ENCODE peak calls at places on chromosomes 4 and X, in six cellular contexts. One of them, this sample, is unnamed. For H3K4me1 and H3K27me3, the result is how much of the 10 kb centered on the place peaks cover.

GRCh38 chr4:106315476-106315967 is 487 bp downstream of the TBCK start:
- DNase-seq in SK-N-SH: no peak
- DNase-seq in upper lobe of left lung: no peak
- DNase-seq in H1: no peak
- DNase-seq in stomach: no peak
- DNase-seq in sigmoid colon: no peak
- DNase-seq in this sample: peak

GRCh38 chr4:163251204-163251603 is 81.2 kb downstream of the NPY1R start:
- DNase-seq in H1: no peak
- DNase-seq in upper lobe of left lung: no peak
- DNase-seq in stomach: no peak
- DNase-seq in SK-N-SH: peak
- DNase-seq in sigmoid colon: no peak
- DNase-seq in this sample: no peak

GRCh38 chr4:88737304-88738015 is 39.8 kb upstream of the NAP1L5 start:
- DNase-seq in H1: no peak
- DNase-seq in SK-N-SH: no peak
- DNase-seq in stomach: peak
- DNase-seq in sigmoid colon: peak
- DNase-seq in upper lobe of left lung: peak
- DNase-seq in this sample: peak

GRCh38 chr4:76738081-76738931 is 159.6 kb downstream of the SOWAHB start:
- DNase-seq in upper lobe of left lung: no peak
- DNase-seq in sigmoid colon: peak
- DNase-seq in stomach: no peak
- DNase-seq in SK-N-SH: no peak
- DNase-seq in H1: no peak
- DNase-seq in this sample: no peak

GRCh38 chr4:151484396-151485102 is 75.6 kb downstream of the FHIP1A start:
- DNase-seq in sigmoid colon: no peak
- DNase-seq in stomach: no peak
- DNase-seq in SK-N-SH: no peak
- DNase-seq in upper lobe of left lung: no peak
- DNase-seq in H1: peak
- DNase-seq in this sample: no peak

GRCh38 chrX:129698150-129698549 is 40.6 kb upstream of the XPNPEP2 start:
- DNase-seq in sigmoid colon: no peak
- DNase-seq in SK-N-SH: no peak
- DNase-seq in H1: no peak
- DNase-seq in upper lobe of left lung: no peak
- DNase-seq in stomach: no peak
- DNase-seq in this sample: no peak

GRCh38 chr4:121034010-121034409 is 38.3 kb downstream of the NDNF start:
- DNase-seq in H1: no peak
- DNase-seq in stomach: no peak
- DNase-seq in SK-N-SH: no peak
- DNase-seq in upper lobe of left lung: no peak
- DNase-seq in sigmoid colon: no peak
- DNase-seq in this sample: no peak

GRCh38 chr4:187504974-187505797 is 490.4 kb upstream of the ZFP42 start:
- DNase-seq in stomach: no peak
- DNase-seq in sigmoid colon: no peak
- DNase-seq in H1: no peak
- DNase-seq in SK-N-SH: no peak
- DNase-seq in upper lobe of left lung: no peak
- DNase-seq in this sample: no peak

GRCh38 chr4:137387924-137388323 is 144.4 kb downstream of the PCDH18 start:
- DNase-seq in H1: no peak
- DNase-seq in stomach: no peak
- DNase-seq in upper lobe of left lung: no peak
- DNase-seq in SK-N-SH: no peak
- DNase-seq in sigmoid colon: no peak
- DNase-seq in this sample: no peak

GRCh38 chr4:182124359-182124758 is 118.8 kb upstream of the TENM3 start:
- DNase-seq in H1: no peak
- DNase-seq in SK-N-SH: no peak
- DNase-seq in stomach: no peak
- DNase-seq in upper lobe of left lung: no peak
- DNase-seq in sigmoid colon: no peak
- DNase-seq in this sample: no peak

GRCh38 chr4:4947721-4948120 is 71.5 kb downstream of the CYTL1 start:
- DNase-seq in SK-N-SH: no peak
- DNase-seq in sigmoid colon: no peak
- DNase-seq in H1: no peak
- DNase-seq in upper lobe of left lung: no peak
- DNase-seq in stomach: no peak
- DNase-seq in this sample: no peak

GRCh38 chrX:72126048-72126415 is 5.7 kb downstream of the RTL5 start:
- DNase-seq in sigmoid colon: no peak
- DNase-seq in stomach: no peak
- DNase-seq in H1: no peak
- DNase-seq in upper lobe of left lung: peak
- DNase-seq in SK-N-SH: peak
- DNase-seq in this sample: peak

GRCh38 chrX:2894885-2895292 is 34.2 kb downstream of the ARSD start:
- DNase-seq in sigmoid colon: peak
- DNase-seq in stomach: peak
- DNase-seq in SK-N-SH: peak
- DNase-seq in H1: no peak
- DNase-seq in upper lobe of left lung: peak
- DNase-seq in this sample: no peak

GRCh38 chrX:110836982-110837381 is 41.4 kb upstream of the CHRDL1 start:
- DNase-seq in SK-N-SH: peak
- DNase-seq in upper lobe of left lung: no peak
- DNase-seq in stomach: no peak
- DNase-seq in sigmoid colon: no peak
- DNase-seq in H1: no peak
- DNase-seq in this sample: no peak

GRCh38 chr4:112127048-112127637 is 18.1 kb upstream of the FAM241A start:
- DNase-seq in sigmoid colon: no peak
- DNase-seq in upper lobe of left lung: no peak
- DNase-seq in H1: no peak
- DNase-seq in stomach: no peak
- DNase-seq in SK-N-SH: no peak
- DNase-seq in this sample: no peak

GRCh38 chr4:148442830-148443549 is 776 bp upstream of the NR3C2 start:
- DNase-seq in SK-N-SH: peak
- DNase-seq in H1: no peak
- DNase-seq in sigmoid colon: peak
- DNase-seq in upper lobe of left lung: no peak
- DNase-seq in stomach: no peak
- DNase-seq in this sample: no peak

GRCh38 chr4:109702950-109703663 is at the start of gene CASP6:
- DNase-seq in sigmoid colon: peak
- DNase-seq in SK-N-SH: peak
- DNase-seq in stomach: peak
- DNase-seq in H1: peak
- DNase-seq in upper lobe of left lung: peak
- DNase-seq in this sample: peak

GRCh38 chrX:17038681-17039161 is 92.3 kb downstream of the REPS2 start:
- DNase-seq in sigmoid colon: peak
- DNase-seq in stomach: no peak
- DNase-seq in upper lobe of left lung: peak
- DNase-seq in H1: no peak
- DNase-seq in SK-N-SH: peak
- DNase-seq in this sample: no peak

GRCh38 chr4:183905593-183906485 is 732 bp downstream of the STOX2 start:
- DNase-seq in stomach: peak
- DNase-seq in SK-N-SH: peak
- DNase-seq in H1: peak
- DNase-seq in sigmoid colon: no peak
- DNase-seq in upper lobe of left lung: peak
- DNase-seq in this sample: no peak

GRCh38 chr4:181761130-181761529 is 482.1 kb upstream of the TENM3 start:
- DNase-seq in SK-N-SH: no peak
- DNase-seq in H1: no peak
- DNase-seq in upper lobe of left lung: no peak
- DNase-seq in sigmoid colon: no peak
- DNase-seq in stomach: no peak
- DNase-seq in this sample: no peak

GRCh38 chrX:45756562-45756961 is 555.9 kb upstream of the DIPK2B start:
- DNase-seq in H1: no peak
- DNase-seq in stomach: no peak
- DNase-seq in sigmoid colon: no peak
- DNase-seq in upper lobe of left lung: no peak
- DNase-seq in SK-N-SH: no peak
- DNase-seq in this sample: no peak
- TF ChIP-seq POLR2AphosphoS5 in H1: no peak
- TF ChIP-seq POLR2AphosphoS5 in stomach: no peak
- TF ChIP-seq POLR2AphosphoS5 in sigmoid colon: no peak
- TF ChIP-seq POLR2AphosphoS5 in upper lobe of left lung: no peak
- TF ChIP-seq POLR2AphosphoS5 in SK-N-SH: no peak
- TF ChIP-seq POLR2AphosphoS5 in this sample: no peak

DNA sequence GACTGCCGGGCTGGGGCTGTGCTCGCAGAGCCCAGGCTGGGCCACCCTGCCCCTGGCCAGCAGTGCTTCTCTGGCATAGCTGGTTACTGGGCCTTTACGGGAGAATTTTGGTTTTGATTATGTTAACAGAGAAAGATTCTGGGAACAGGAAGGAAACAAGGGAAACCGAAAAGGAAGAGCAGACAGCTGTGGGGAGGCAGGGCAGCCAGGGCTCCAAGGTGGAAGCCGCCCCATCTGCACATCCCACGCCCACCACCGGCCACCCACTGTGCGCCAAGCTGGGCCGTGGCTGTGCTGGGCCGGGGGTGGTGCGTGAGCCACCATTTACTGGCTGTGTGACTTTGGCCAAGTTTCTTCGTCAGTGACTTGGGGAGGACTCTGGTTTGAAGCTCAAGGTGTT is 20.1 kb downstream of the SH3BP2 start:
- DNase-seq in SK-N-SH: no peak
- DNase-seq in H1: no peak
- DNase-seq in stomach: no peak
- DNase-seq in upper lobe of left lung: no peak
- DNase-seq in sigmoid colon: no peak
- DNase-seq in this sample: no peak
- H3K4me1 ChIP-seq in SK-N-SH: under half
- H3K4me1 ChIP-seq in H1: under half
- H3K4me1 ChIP-seq in stomach: half or more
- H3K4me1 ChIP-seq in upper lobe of left lung: half or more
- H3K4me1 ChIP-seq in sigmoid colon: under half
- H3K4me1 ChIP-seq in this sample: under half

GRCh38 chr4:37561803-37562207 is 124.4 kb downstream of the RELL1 start:
- DNase-seq in H1: no peak
- DNase-seq in sigmoid colon: no peak
- DNase-seq in SK-N-SH: no peak
- DNase-seq in upper lobe of left lung: no peak
- DNase-seq in stomach: no peak
- DNase-seq in this sample: no peak
- H3K27me3 ChIP-seq in H1: under half
- H3K27me3 ChIP-seq in sigmoid colon: under half
- H3K27me3 ChIP-seq in SK-N-SH: under half
- H3K27me3 ChIP-seq in upper lobe of left lung: under half
- H3K27me3 ChIP-seq in stomach: under half
- H3K27me3 ChIP-seq in this sample: under half

GRCh38 chr4:128709268-128709667 is 100.2 kb upstream of the JADE1 start:
- DNase-seq in stomach: no peak
- DNase-seq in sigmoid colon: no peak
- DNase-seq in SK-N-SH: no peak
- DNase-seq in upper lobe of left lung: no peak
- DNase-seq in H1: no peak
- DNase-seq in this sample: no peak
- TF ChIP-seq POLR2AphosphoS5 in stomach: no peak
- TF ChIP-seq POLR2AphosphoS5 in sigmoid colon: no peak
- TF ChIP-seq POLR2AphosphoS5 in SK-N-SH: no peak
- TF ChIP-seq POLR2AphosphoS5 in upper lobe of left lung: no peak
- TF ChIP-seq POLR2AphosphoS5 in H1: no peak
- TF ChIP-seq POLR2AphosphoS5 in this sample: no peak

GRCh38 chr4:143294310-143294709 is 42.4 kb upstream of the GAB1 start:
- DNase-seq in H1: no peak
- DNase-seq in SK-N-SH: peak
- DNase-seq in sigmoid colon: peak
- DNase-seq in upper lobe of left lung: peak
- DNase-seq in stomach: peak
- DNase-seq in this sample: peak
- H3K4me1 ChIP-seq in H1: under half
- H3K4me1 ChIP-seq in SK-N-SH: under half
- H3K4me1 ChIP-seq in sigmoid colon: under half
- H3K4me1 ChIP-seq in upper lobe of left lung: under half
- H3K4me1 ChIP-seq in stomach: under half
- H3K4me1 ChIP-seq in this sample: under half

GRCh38 chr4:7894677-7895181 is 44.9 kb downstream of the AFAP1 start:
- DNase-seq in stomach: no peak
- DNase-seq in H1: no peak
- DNase-seq in sigmoid colon: no peak
- DNase-seq in SK-N-SH: peak
- DNase-seq in upper lobe of left lung: no peak
- DNase-seq in this sample: no peak
- H3K27me3 ChIP-seq in stomach: under half
- H3K27me3 ChIP-seq in H1: under half
- H3K27me3 ChIP-seq in sigmoid colon: under half
- H3K27me3 ChIP-seq in SK-N-SH: under half
- H3K27me3 ChIP-seq in upper lobe of left lung: under half
- H3K27me3 ChIP-seq in this sample: under half

GRCh38 chr4:6643141-6643847 is 2.8 kb downstream of the MRFAP1 start:
- DNase-seq in upper lobe of left lung: no peak
- DNase-seq in stomach: no peak
- DNase-seq in sigmoid colon: no peak
- DNase-seq in H1: no peak
- DNase-seq in SK-N-SH: no peak
- DNase-seq in this sample: no peak
- TF ChIP-seq POLR2AphosphoS5 in upper lobe of left lung: no peak
- TF ChIP-seq POLR2AphosphoS5 in stomach: no peak
- TF ChIP-seq POLR2AphosphoS5 in sigmoid colon: no peak
- TF ChIP-seq POLR2AphosphoS5 in H1: peak
- TF ChIP-seq POLR2AphosphoS5 in SK-N-SH: no peak
- TF ChIP-seq POLR2AphosphoS5 in this sample: no peak

DNA sequence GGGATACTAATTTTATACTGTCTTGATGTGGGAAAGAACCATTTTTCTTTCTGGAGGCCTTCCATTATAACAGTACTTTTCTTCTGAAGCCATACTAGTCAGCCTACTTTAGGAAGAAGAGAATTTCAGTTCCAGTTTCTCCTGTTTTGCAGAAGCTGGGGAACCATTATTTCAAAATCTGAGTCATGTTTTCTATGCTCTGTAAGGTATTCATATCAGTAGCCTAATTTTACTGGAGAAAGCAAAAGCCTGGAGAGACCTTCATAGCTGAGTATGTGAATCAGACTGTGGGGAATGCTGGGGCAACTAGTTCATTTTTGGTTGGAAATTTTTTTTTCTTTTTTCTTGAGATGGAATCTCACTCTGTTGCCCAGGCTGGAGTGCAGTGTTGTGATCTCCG is 22.4 kb downstream of the AFF1 start:
- DNase-seq in sigmoid colon: no peak
- DNase-seq in upper lobe of left lung: no peak
- DNase-seq in SK-N-SH: no peak
- DNase-seq in H1: no peak
- DNase-seq in stomach: no peak
- DNase-seq in this sample: no peak
- H3K4me1 ChIP-seq in sigmoid colon: under half
- H3K4me1 ChIP-seq in upper lobe of left lung: under half
- H3K4me1 ChIP-seq in SK-N-SH: under half
- H3K4me1 ChIP-seq in H1: under half
- H3K4me1 ChIP-seq in stomach: half or more
- H3K4me1 ChIP-seq in this sample: under half

DNA sequence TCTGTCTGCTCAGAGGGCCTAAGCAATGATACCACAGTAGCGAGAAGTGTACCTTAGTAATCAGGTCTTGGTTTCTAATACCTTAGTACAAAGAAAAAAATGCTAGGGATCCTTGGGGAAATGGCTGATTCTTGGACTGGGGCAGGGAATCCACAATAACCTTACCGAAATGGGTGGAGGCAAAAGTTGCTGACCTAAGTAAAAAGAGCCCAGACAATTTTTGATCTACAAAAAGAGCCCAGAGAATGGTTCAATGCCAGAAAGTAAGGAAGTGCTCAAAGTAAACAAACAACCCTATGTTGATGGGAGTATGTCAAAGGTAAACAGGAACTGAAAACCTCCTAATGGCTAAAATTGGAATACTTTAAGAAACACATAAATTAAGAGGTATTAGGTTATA is 130.1 kb upstream of the MAGEB18 start:
- DNase-seq in stomach: no peak
- DNase-seq in upper lobe of left lung: no peak
- DNase-seq in H1: no peak
- DNase-seq in sigmoid colon: no peak
- DNase-seq in SK-N-SH: no peak
- DNase-seq in this sample: no peak
- H3K27me3 ChIP-seq in stomach: under half
- H3K27me3 ChIP-seq in upper lobe of left lung: under half
- H3K27me3 ChIP-seq in H1: under half
- H3K27me3 ChIP-seq in sigmoid colon: under half
- H3K27me3 ChIP-seq in SK-N-SH: under half
- H3K27me3 ChIP-seq in this sample: under half

This sample was measured in breast epithelium.